ENCODE peak calls at places on chromosomes 3 and 15, in ten cellular contexts. One of them, this sample, is unnamed.

GRCh38 chr3:118128886-118129285 is 905.8 kb downstream of the IGSF11 start:
- DNase-seq in stimulated activated CD4-positive, alpha-beta T cell treated with anti-CD3 and anti-CD28 coated beads, TNF-alpha, amount 100 ng/mL, for 4 hours: no peak
- DNase-seq in NCI-H1105 treated with DMSO at 0.1 percent for 48 hours: no peak
- DNase-seq in activated CD8-positive, alpha-beta T cell treated with anti-CD3 and anti-CD28 coated beads for 36 hours: no peak
- DNase-seq in brain microvascular endothelial cell: no peak
- DNase-seq in central memory CD8-positive, alpha-beta T cell: no peak
- DNase-seq in SK-N-DZ: no peak
- DNase-seq in activated T-cell treated with anti-CD3 and anti-CD28 coated beads for 24 hours: no peak
- DNase-seq in left ventricle myocardium superior: no peak
- DNase-seq in stimulated activated CD8-positive, alpha-beta memory T cell treated with anti-CD3 and anti-CD28 coated beads, Interleukin-15, amount 100 ng/mL, for 24 hours: no peak
- DNase-seq in this sample: no peak

GRCh38 chr15:51735211-51735610 is 2.2 kb downstream of the LYSMD2 start:
- DNase-seq in brain microvascular endothelial cell: no peak
- DNase-seq in SK-N-DZ: no peak
- DNase-seq in central memory CD8-positive, alpha-beta T cell: no peak
- DNase-seq in left ventricle myocardium superior: no peak
- DNase-seq in NCI-H1105 treated with DMSO at 0.1 percent for 48 hours: no peak
- DNase-seq in activated T-cell treated with anti-CD3 and anti-CD28 coated beads for 24 hours: no peak
- DNase-seq in stimulated activated CD8-positive, alpha-beta memory T cell treated with anti-CD3 and anti-CD28 coated beads, Interleukin-15, amount 100 ng/mL, for 24 hours: no peak
- DNase-seq in stimulated activated CD4-positive, alpha-beta T cell treated with anti-CD3 and anti-CD28 coated beads, TNF-alpha, amount 100 ng/mL, for 4 hours: no peak
- DNase-seq in activated CD8-positive, alpha-beta T cell treated with anti-CD3 and anti-CD28 coated beads for 36 hours: peak; percentile 57
- DNase-seq in this sample: no peak

GRCh38 chr15:57914350-57915055 is 151.0 kb downstream of the ALDH1A2 start:
- DNase-seq in left ventricle myocardium superior: no peak
- DNase-seq in activated CD8-positive, alpha-beta T cell treated with anti-CD3 and anti-CD28 coated beads for 36 hours: no peak
- DNase-seq in stimulated activated CD8-positive, alpha-beta memory T cell treated with anti-CD3 and anti-CD28 coated beads, Interleukin-15, amount 100 ng/mL, for 24 hours: no peak
- DNase-seq in central memory CD8-positive, alpha-beta T cell: no peak
- DNase-seq in brain microvascular endothelial cell: no peak
- DNase-seq in NCI-H1105 treated with DMSO at 0.1 percent for 48 hours: peak; percentile 39
- DNase-seq in stimulated activated CD4-positive, alpha-beta T cell treated with anti-CD3 and anti-CD28 coated beads, TNF-alpha, amount 100 ng/mL, for 4 hours: no peak
- DNase-seq in activated T-cell treated with anti-CD3 and anti-CD28 coated beads for 24 hours: no peak
- DNase-seq in SK-N-DZ: no peak
- DNase-seq in this sample: peak; percentile 7

GRCh38 chr15:57146394-57147140 is 228.1 kb downstream of the TCF12 start:
- DNase-seq in activated CD8-positive, alpha-beta T cell treated with anti-CD3 and anti-CD28 coated beads for 36 hours: peak; percentile 16
- DNase-seq in brain microvascular endothelial cell: peak; percentile 39
- DNase-seq in NCI-H1105 treated with DMSO at 0.1 percent for 48 hours: peak; percentile 93
- DNase-seq in SK-N-DZ: peak; percentile 20
- DNase-seq in stimulated activated CD8-positive, alpha-beta memory T cell treated with anti-CD3 and anti-CD28 coated beads, Interleukin-15, amount 100 ng/mL, for 24 hours: no peak
- DNase-seq in stimulated activated CD4-positive, alpha-beta T cell treated with anti-CD3 and anti-CD28 coated beads, TNF-alpha, amount 100 ng/mL, for 4 hours: no peak
- DNase-seq in central memory CD8-positive, alpha-beta T cell: no peak
- DNase-seq in activated T-cell treated with anti-CD3 and anti-CD28 coated beads for 24 hours: no peak
- DNase-seq in left ventricle myocardium superior: no peak
- DNase-seq in this sample: peak; percentile 53

GRCh38 chr3:149340310-149340933 is 7.0 kb upstream of the TM4SF18 start:
- DNase-seq in activated T-cell treated with anti-CD3 and anti-CD28 coated beads for 24 hours: no peak
- DNase-seq in central memory CD8-positive, alpha-beta T cell: no peak
- DNase-seq in brain microvascular endothelial cell: no peak
- DNase-seq in left ventricle myocardium superior: no peak
- DNase-seq in stimulated activated CD4-positive, alpha-beta T cell treated with anti-CD3 and anti-CD28 coated beads, TNF-alpha, amount 100 ng/mL, for 4 hours: no peak
- DNase-seq in SK-N-DZ: no peak
- DNase-seq in NCI-H1105 treated with DMSO at 0.1 percent for 48 hours: peak; percentile 65
- DNase-seq in activated CD8-positive, alpha-beta T cell treated with anti-CD3 and anti-CD28 coated beads for 36 hours: no peak
- DNase-seq in stimulated activated CD8-positive, alpha-beta memory T cell treated with anti-CD3 and anti-CD28 coated beads, Interleukin-15, amount 100 ng/mL, for 24 hours: no peak
- DNase-seq in this sample: peak; percentile 74

GRCh38 chr3:194814878-194815357 is 129.2 kb downstream of the FAM43A start:
- DNase-seq in NCI-H1105 treated with DMSO at 0.1 percent for 48 hours: no peak
- DNase-seq in stimulated activated CD4-positive, alpha-beta T cell treated with anti-CD3 and anti-CD28 coated beads, TNF-alpha, amount 100 ng/mL, for 4 hours: no peak
- DNase-seq in central memory CD8-positive, alpha-beta T cell: no peak
- DNase-seq in SK-N-DZ: no peak
- DNase-seq in brain microvascular endothelial cell: no peak
- DNase-seq in activated CD8-positive, alpha-beta T cell treated with anti-CD3 and anti-CD28 coated beads for 36 hours: no peak
- DNase-seq in stimulated activated CD8-positive, alpha-beta memory T cell treated with anti-CD3 and anti-CD28 coated beads, Interleukin-15, amount 100 ng/mL, for 24 hours: no peak
- DNase-seq in left ventricle myocardium superior: no peak
- DNase-seq in activated T-cell treated with anti-CD3 and anti-CD28 coated beads for 24 hours: no peak
- DNase-seq in this sample: no peak

GRCh38 chr3:123267821-123268220 is 66.1 kb downstream of the SEC22A start:
- DNase-seq in central memory CD8-positive, alpha-beta T cell: no peak
- DNase-seq in NCI-H1105 treated with DMSO at 0.1 percent for 48 hours: no peak
- DNase-seq in brain microvascular endothelial cell: no peak
- DNase-seq in stimulated activated CD8-positive, alpha-beta memory T cell treated with anti-CD3 and anti-CD28 coated beads, Interleukin-15, amount 100 ng/mL, for 24 hours: no peak
- DNase-seq in stimulated activated CD4-positive, alpha-beta T cell treated with anti-CD3 and anti-CD28 coated beads, TNF-alpha, amount 100 ng/mL, for 4 hours: no peak
- DNase-seq in SK-N-DZ: peak; percentile 41
- DNase-seq in activated T-cell treated with anti-CD3 and anti-CD28 coated beads for 24 hours: no peak
- DNase-seq in left ventricle myocardium superior: no peak
- DNase-seq in activated CD8-positive, alpha-beta T cell treated with anti-CD3 and anti-CD28 coated beads for 36 hours: no peak
- DNase-seq in this sample: no peak

GRCh38 chr3:48852151-48852550 is 4.5 kb upstream of the PRKAR2A start:
- DNase-seq in SK-N-DZ: no peak
- DNase-seq in stimulated activated CD4-positive, alpha-beta T cell treated with anti-CD3 and anti-CD28 coated beads, TNF-alpha, amount 100 ng/mL, for 4 hours: no peak
- DNase-seq in stimulated activated CD8-positive, alpha-beta memory T cell treated with anti-CD3 and anti-CD28 coated beads, Interleukin-15, amount 100 ng/mL, for 24 hours: no peak
- DNase-seq in left ventricle myocardium superior: no peak
- DNase-seq in activated CD8-positive, alpha-beta T cell treated with anti-CD3 and anti-CD28 coated beads for 36 hours: no peak
- DNase-seq in central memory CD8-positive, alpha-beta T cell: no peak
- DNase-seq in activated T-cell treated with anti-CD3 and anti-CD28 coated beads for 24 hours: no peak
- DNase-seq in NCI-H1105 treated with DMSO at 0.1 percent for 48 hours: no peak
- DNase-seq in brain microvascular endothelial cell: no peak
- DNase-seq in this sample: no peak

GRCh38 chr3:40924559-40925058 is 274.7 kb upstream of the CTNNB1 start:
- DNase-seq in NCI-H1105 treated with DMSO at 0.1 percent for 48 hours: peak; percentile 86
- DNase-seq in stimulated activated CD8-positive, alpha-beta memory T cell treated with anti-CD3 and anti-CD28 coated beads, Interleukin-15, amount 100 ng/mL, for 24 hours: no peak
- DNase-seq in stimulated activated CD4-positive, alpha-beta T cell treated with anti-CD3 and anti-CD28 coated beads, TNF-alpha, amount 100 ng/mL, for 4 hours: no peak
- DNase-seq in central memory CD8-positive, alpha-beta T cell: no peak
- DNase-seq in SK-N-DZ: no peak
- DNase-seq in activated CD8-positive, alpha-beta T cell treated with anti-CD3 and anti-CD28 coated beads for 36 hours: no peak
- DNase-seq in left ventricle myocardium superior: no peak
- DNase-seq in brain microvascular endothelial cell: no peak
- DNase-seq in activated T-cell treated with anti-CD3 and anti-CD28 coated beads for 24 hours: no peak
- DNase-seq in this sample: peak; percentile 64

GRCh38 chr15:82970078-82970686 is 15.8 kb upstream of the RAMAC start:
- DNase-seq in SK-N-DZ: peak; percentile 42
- DNase-seq in NCI-H1105 treated with DMSO at 0.1 percent for 48 hours: no peak
- DNase-seq in central memory CD8-positive, alpha-beta T cell: no peak
- DNase-seq in activated T-cell treated with anti-CD3 and anti-CD28 coated beads for 24 hours: no peak
- DNase-seq in stimulated activated CD4-positive, alpha-beta T cell treated with anti-CD3 and anti-CD28 coated beads, TNF-alpha, amount 100 ng/mL, for 4 hours: no peak
- DNase-seq in left ventricle myocardium superior: no peak
- DNase-seq in activated CD8-positive, alpha-beta T cell treated with anti-CD3 and anti-CD28 coated beads for 36 hours: no peak
- DNase-seq in brain microvascular endothelial cell: no peak
- DNase-seq in stimulated activated CD8-positive, alpha-beta memory T cell treated with anti-CD3 and anti-CD28 coated beads, Interleukin-15, amount 100 ng/mL, for 24 hours: no peak
- DNase-seq in this sample: no peak

GRCh38 chr15:30023798-30024295 is 58.9 kb upstream of the GOLGA8J start:
- DNase-seq in stimulated activated CD4-positive, alpha-beta T cell treated with anti-CD3 and anti-CD28 coated beads, TNF-alpha, amount 100 ng/mL, for 4 hours: no peak
- DNase-seq in brain microvascular endothelial cell: peak; percentile 66
- DNase-seq in NCI-H1105 treated with DMSO at 0.1 percent for 48 hours: no peak
- DNase-seq in activated CD8-positive, alpha-beta T cell treated with anti-CD3 and anti-CD28 coated beads for 36 hours: no peak
- DNase-seq in activated T-cell treated with anti-CD3 and anti-CD28 coated beads for 24 hours: no peak
- DNase-seq in central memory CD8-positive, alpha-beta T cell: no peak
- DNase-seq in left ventricle myocardium superior: no peak
- DNase-seq in stimulated activated CD8-positive, alpha-beta memory T cell treated with anti-CD3 and anti-CD28 coated beads, Interleukin-15, amount 100 ng/mL, for 24 hours: no peak
- DNase-seq in SK-N-DZ: no peak
- DNase-seq in this sample: no peak

GRCh38 chr15:101477851-101478353 is 11.6 kb downstream of the PCSK6 start:
- DNase-seq in activated T-cell treated with anti-CD3 and anti-CD28 coated beads for 24 hours: no peak
- DNase-seq in NCI-H1105 treated with DMSO at 0.1 percent for 48 hours: no peak
- DNase-seq in stimulated activated CD4-positive, alpha-beta T cell treated with anti-CD3 and anti-CD28 coated beads, TNF-alpha, amount 100 ng/mL, for 4 hours: no peak
- DNase-seq in central memory CD8-positive, alpha-beta T cell: no peak
- DNase-seq in stimulated activated CD8-positive, alpha-beta memory T cell treated with anti-CD3 and anti-CD28 coated beads, Interleukin-15, amount 100 ng/mL, for 24 hours: no peak
- DNase-seq in activated CD8-positive, alpha-beta T cell treated with anti-CD3 and anti-CD28 coated beads for 36 hours: no peak
- DNase-seq in brain microvascular endothelial cell: no peak
- DNase-seq in left ventricle myocardium superior: peak; percentile 39
- DNase-seq in SK-N-DZ: no peak
- DNase-seq in this sample: no peak

GRCh38 chr3:69781593-69781992 is 42.3 kb downstream of the MITF start:
- DNase-seq in SK-N-DZ: no peak
- DNase-seq in NCI-H1105 treated with DMSO at 0.1 percent for 48 hours: no peak
- DNase-seq in activated T-cell treated with anti-CD3 and anti-CD28 coated beads for 24 hours: no peak
- DNase-seq in brain microvascular endothelial cell: no peak
- DNase-seq in activated CD8-positive, alpha-beta T cell treated with anti-CD3 and anti-CD28 coated beads for 36 hours: no peak
- DNase-seq in stimulated activated CD8-positive, alpha-beta memory T cell treated with anti-CD3 and anti-CD28 coated beads, Interleukin-15, amount 100 ng/mL, for 24 hours: no peak
- DNase-seq in left ventricle myocardium superior: no peak
- DNase-seq in central memory CD8-positive, alpha-beta T cell: no peak
- DNase-seq in stimulated activated CD4-positive, alpha-beta T cell treated with anti-CD3 and anti-CD28 coated beads, TNF-alpha, amount 100 ng/mL, for 4 hours: no peak
- DNase-seq in this sample: no peak

GRCh38 chr15:101504866-101505609 is 15.5 kb upstream of the PCSK6 start:
- DNase-seq in brain microvascular endothelial cell: no peak
- DNase-seq in central memory CD8-positive, alpha-beta T cell: no peak
- DNase-seq in activated T-cell treated with anti-CD3 and anti-CD28 coated beads for 24 hours: no peak
- DNase-seq in activated CD8-positive, alpha-beta T cell treated with anti-CD3 and anti-CD28 coated beads for 36 hours: no peak
- DNase-seq in left ventricle myocardium superior: no peak
- DNase-seq in stimulated activated CD8-positive, alpha-beta memory T cell treated with anti-CD3 and anti-CD28 coated beads, Interleukin-15, amount 100 ng/mL, for 24 hours: no peak
- DNase-seq in NCI-H1105 treated with DMSO at 0.1 percent for 48 hours: no peak
- DNase-seq in SK-N-DZ: no peak
- DNase-seq in stimulated activated CD4-positive, alpha-beta T cell treated with anti-CD3 and anti-CD28 coated beads, TNF-alpha, amount 100 ng/mL, for 4 hours: no peak
- DNase-seq in this sample: no peak

GRCh38 chr3:5295191-5295690 is 107.7 kb downstream of the EDEM1 start:
- DNase-seq in stimulated activated CD8-positive, alpha-beta memory T cell treated with anti-CD3 and anti-CD28 coated beads, Interleukin-15, amount 100 ng/mL, for 24 hours: no peak
- DNase-seq in brain microvascular endothelial cell: no peak
- DNase-seq in SK-N-DZ: no peak
- DNase-seq in NCI-H1105 treated with DMSO at 0.1 percent for 48 hours: no peak
- DNase-seq in left ventricle myocardium superior: no peak
- DNase-seq in activated CD8-positive, alpha-beta T cell treated with anti-CD3 and anti-CD28 coated beads for 36 hours: no peak
- DNase-seq in central memory CD8-positive, alpha-beta T cell: no peak
- DNase-seq in activated T-cell treated with anti-CD3 and anti-CD28 coated beads for 24 hours: no peak
- DNase-seq in stimulated activated CD4-positive, alpha-beta T cell treated with anti-CD3 and anti-CD28 coated beads, TNF-alpha, amount 100 ng/mL, for 4 hours: no peak
- DNase-seq in this sample: no peak

GRCh38 chr15:76753131-76753530 is 152.0 kb downstream of the SCAPER start:
- DNase-seq in activated CD8-positive, alpha-beta T cell treated with anti-CD3 and anti-CD28 coated beads for 36 hours: no peak
- DNase-seq in activated T-cell treated with anti-CD3 and anti-CD28 coated beads for 24 hours: no peak
- DNase-seq in stimulated activated CD8-positive, alpha-beta memory T cell treated with anti-CD3 and anti-CD28 coated beads, Interleukin-15, amount 100 ng/mL, for 24 hours: no peak
- DNase-seq in stimulated activated CD4-positive, alpha-beta T cell treated with anti-CD3 and anti-CD28 coated beads, TNF-alpha, amount 100 ng/mL, for 4 hours: no peak
- DNase-seq in SK-N-DZ: no peak
- DNase-seq in central memory CD8-positive, alpha-beta T cell: no peak
- DNase-seq in brain microvascular endothelial cell: no peak
- DNase-seq in left ventricle myocardium superior: no peak
- DNase-seq in NCI-H1105 treated with DMSO at 0.1 percent for 48 hours: no peak
- DNase-seq in this sample: no peak

GRCh38 chr15:71575474-71576045 is 234.8 kb upstream of the NR2E3 start:
- DNase-seq in stimulated activated CD4-positive, alpha-beta T cell treated with anti-CD3 and anti-CD28 coated beads, TNF-alpha, amount 100 ng/mL, for 4 hours: no peak
- DNase-seq in left ventricle myocardium superior: no peak
- DNase-seq in activated T-cell treated with anti-CD3 and anti-CD28 coated beads for 24 hours: no peak
- DNase-seq in central memory CD8-positive, alpha-beta T cell: no peak
- DNase-seq in brain microvascular endothelial cell: no peak
- DNase-seq in NCI-H1105 treated with DMSO at 0.1 percent for 48 hours: no peak
- DNase-seq in activated CD8-positive, alpha-beta T cell treated with anti-CD3 and anti-CD28 coated beads for 36 hours: no peak
- DNase-seq in stimulated activated CD8-positive, alpha-beta memory T cell treated with anti-CD3 and anti-CD28 coated beads, Interleukin-15, amount 100 ng/mL, for 24 hours: no peak
- DNase-seq in SK-N-DZ: no peak
- DNase-seq in this sample: no peak

GRCh38 chr3:9955611-9956352 is 3.6 kb upstream of the PRRT3 start:
- DNase-seq in NCI-H1105 treated with DMSO at 0.1 percent for 48 hours: no peak
- DNase-seq in brain microvascular endothelial cell: no peak
- DNase-seq in stimulated activated CD8-positive, alpha-beta memory T cell treated with anti-CD3 and anti-CD28 coated beads, Interleukin-15, amount 100 ng/mL, for 24 hours: no peak
- DNase-seq in activated CD8-positive, alpha-beta T cell treated with anti-CD3 and anti-CD28 coated beads for 36 hours: no peak
- DNase-seq in left ventricle myocardium superior: no peak
- DNase-seq in activated T-cell treated with anti-CD3 and anti-CD28 coated beads for 24 hours: no peak
- DNase-seq in SK-N-DZ: no peak
- DNase-seq in stimulated activated CD4-positive, alpha-beta T cell treated with anti-CD3 and anti-CD28 coated beads, TNF-alpha, amount 100 ng/mL, for 4 hours: no peak
- DNase-seq in central memory CD8-positive, alpha-beta T cell: no peak
- DNase-seq in this sample: no peak

GRCh38 chr3:50559702-50560101 is 7.8 kb downstream of the C3orf18 start:
- DNase-seq in stimulated activated CD4-positive, alpha-beta T cell treated with anti-CD3 and anti-CD28 coated beads, TNF-alpha, amount 100 ng/mL, for 4 hours: no peak
- DNase-seq in stimulated activated CD8-positive, alpha-beta memory T cell treated with anti-CD3 and anti-CD28 coated beads, Interleukin-15, amount 100 ng/mL, for 24 hours: no peak
- DNase-seq in brain microvascular endothelial cell: no peak
- DNase-seq in SK-N-DZ: peak; percentile 47
- DNase-seq in central memory CD8-positive, alpha-beta T cell: no peak
- DNase-seq in activated T-cell treated with anti-CD3 and anti-CD28 coated beads for 24 hours: no peak
- DNase-seq in activated CD8-positive, alpha-beta T cell treated with anti-CD3 and anti-CD28 coated beads for 36 hours: no peak
- DNase-seq in NCI-H1105 treated with DMSO at 0.1 percent for 48 hours: no peak
- DNase-seq in left ventricle myocardium superior: no peak
- DNase-seq in this sample: no peak

GRCh38 chr3:8254489-8254888 is 247.1 kb upstream of the LMCD1 start:
- DNase-seq in brain microvascular endothelial cell: no peak
- DNase-seq in activated CD8-positive, alpha-beta T cell treated with anti-CD3 and anti-CD28 coated beads for 36 hours: no peak
- DNase-seq in SK-N-DZ: no peak
- DNase-seq in activated T-cell treated with anti-CD3 and anti-CD28 coated beads for 24 hours: no peak
- DNase-seq in stimulated activated CD8-positive, alpha-beta memory T cell treated with anti-CD3 and anti-CD28 coated beads, Interleukin-15, amount 100 ng/mL, for 24 hours: no peak
- DNase-seq in NCI-H1105 treated with DMSO at 0.1 percent for 48 hours: no peak
- DNase-seq in central memory CD8-positive, alpha-beta T cell: no peak
- DNase-seq in left ventricle myocardium superior: no peak
- DNase-seq in stimulated activated CD4-positive, alpha-beta T cell treated with anti-CD3 and anti-CD28 coated beads, TNF-alpha, amount 100 ng/mL, for 4 hours: no peak
- DNase-seq in this sample: no peak

GRCh38 chr3:196268270-196269163 is 19.0 kb downstream of the PCYT1A start:
- DNase-seq in activated T-cell treated with anti-CD3 and anti-CD28 coated beads for 24 hours: no peak
- DNase-seq in stimulated activated CD8-positive, alpha-beta memory T cell treated with anti-CD3 and anti-CD28 coated beads, Interleukin-15, amount 100 ng/mL, for 24 hours: no peak
- DNase-seq in activated CD8-positive, alpha-beta T cell treated with anti-CD3 and anti-CD28 coated beads for 36 hours: no peak
- DNase-seq in brain microvascular endothelial cell: peak; percentile 86
- DNase-seq in central memory CD8-positive, alpha-beta T cell: no peak
- DNase-seq in stimulated activated CD4-positive, alpha-beta T cell treated with anti-CD3 and anti-CD28 coated beads, TNF-alpha, amount 100 ng/mL, for 4 hours: no peak
- DNase-seq in NCI-H1105 treated with DMSO at 0.1 percent for 48 hours: no peak
- DNase-seq in left ventricle myocardium superior: no peak
- DNase-seq in SK-N-DZ: no peak
- DNase-seq in this sample: no peak

GRCh38 chr3:10142707-10143560 is 1.4 kb downstream of the VHL start:
- DNase-seq in NCI-H1105 treated with DMSO at 0.1 percent for 48 hours: no peak
- DNase-seq in stimulated activated CD8-positive, alpha-beta memory T cell treated with anti-CD3 and anti-CD28 coated beads, Interleukin-15, amount 100 ng/mL, for 24 hours: no peak
- DNase-seq in left ventricle myocardium superior: peak; percentile 30
- DNase-seq in central memory CD8-positive, alpha-beta T cell: no peak
- DNase-seq in activated CD8-positive, alpha-beta T cell treated with anti-CD3 and anti-CD28 coated beads for 36 hours: peak; percentile 33
- DNase-seq in SK-N-DZ: peak; percentile 51
- DNase-seq in stimulated activated CD4-positive, alpha-beta T cell treated with anti-CD3 and anti-CD28 coated beads, TNF-alpha, amount 100 ng/mL, for 4 hours: no peak
- DNase-seq in brain microvascular endothelial cell: no peak
- DNase-seq in activated T-cell treated with anti-CD3 and anti-CD28 coated beads for 24 hours: no peak
- DNase-seq in this sample: no peak

GRCh38 chr3:12255393-12255792 is 33.5 kb upstream of the PPARG start:
- DNase-seq in activated T-cell treated with anti-CD3 and anti-CD28 coated beads for 24 hours: no peak
- DNase-seq in SK-N-DZ: no peak
- DNase-seq in brain microvascular endothelial cell: no peak
- DNase-seq in NCI-H1105 treated with DMSO at 0.1 percent for 48 hours: no peak
- DNase-seq in stimulated activated CD4-positive, alpha-beta T cell treated with anti-CD3 and anti-CD28 coated beads, TNF-alpha, amount 100 ng/mL, for 4 hours: no peak
- DNase-seq in activated CD8-positive, alpha-beta T cell treated with anti-CD3 and anti-CD28 coated beads for 36 hours: no peak
- DNase-seq in left ventricle myocardium superior: no peak
- DNase-seq in central memory CD8-positive, alpha-beta T cell: no peak
- DNase-seq in stimulated activated CD8-positive, alpha-beta memory T cell treated with anti-CD3 and anti-CD28 coated beads, Interleukin-15, amount 100 ng/mL, for 24 hours: no peak
- DNase-seq in this sample: no peak

GRCh38 chr15:55897560-55898336 is 95.7 kb downstream of the NEDD4 start:
- DNase-seq in left ventricle myocardium superior: peak; percentile 42
- DNase-seq in activated T-cell treated with anti-CD3 and anti-CD28 coated beads for 24 hours: no peak
- DNase-seq in activated CD8-positive, alpha-beta T cell treated with anti-CD3 and anti-CD28 coated beads for 36 hours: peak; percentile 6
- DNase-seq in brain microvascular endothelial cell: peak; percentile 52
- DNase-seq in NCI-H1105 treated with DMSO at 0.1 percent for 48 hours: peak; percentile 14
- DNase-seq in stimulated activated CD8-positive, alpha-beta memory T cell treated with anti-CD3 and anti-CD28 coated beads, Interleukin-15, amount 100 ng/mL, for 24 hours: no peak
- DNase-seq in SK-N-DZ: peak; percentile 57
- DNase-seq in stimulated activated CD4-positive, alpha-beta T cell treated with anti-CD3 and anti-CD28 coated beads, TNF-alpha, amount 100 ng/mL, for 4 hours: no peak
- DNase-seq in central memory CD8-positive, alpha-beta T cell: no peak
- DNase-seq in this sample: peak; percentile 15

GRCh38 chr3:196179380-196180308 is 31.6 kb downstream of the ZDHHC19 start:
- DNase-seq in left ventricle myocardium superior: no peak
- DNase-seq in SK-N-DZ: peak; percentile 21
- DNase-seq in stimulated activated CD4-positive, alpha-beta T cell treated with anti-CD3 and anti-CD28 coated beads, TNF-alpha, amount 100 ng/mL, for 4 hours: peak; percentile 77
- DNase-seq in NCI-H1105 treated with DMSO at 0.1 percent for 48 hours: no peak
- DNase-seq in activated CD8-positive, alpha-beta T cell treated with anti-CD3 and anti-CD28 coated beads for 36 hours: peak; percentile 98
- DNase-seq in central memory CD8-positive, alpha-beta T cell: peak; percentile 61
- DNase-seq in brain microvascular endothelial cell: no peak
- DNase-seq in activated T-cell treated with anti-CD3 and anti-CD28 coated beads for 24 hours: peak; percentile 76
- DNase-seq in stimulated activated CD8-positive, alpha-beta memory T cell treated with anti-CD3 and anti-CD28 coated beads, Interleukin-15, amount 100 ng/mL, for 24 hours: peak; percentile 48
- DNase-seq in this sample: peak; percentile 26

GRCh38 chr3:172643780-172644179 is 67.1 kb downstream of the NCEH1 start:
- DNase-seq in brain microvascular endothelial cell: no peak
- DNase-seq in NCI-H1105 treated with DMSO at 0.1 percent for 48 hours: no peak
- DNase-seq in stimulated activated CD4-positive, alpha-beta T cell treated with anti-CD3 and anti-CD28 coated beads, TNF-alpha, amount 100 ng/mL, for 4 hours: no peak
- DNase-seq in activated CD8-positive, alpha-beta T cell treated with anti-CD3 and anti-CD28 coated beads for 36 hours: no peak
- DNase-seq in SK-N-DZ: no peak
- DNase-seq in central memory CD8-positive, alpha-beta T cell: no peak
- DNase-seq in left ventricle myocardium superior: no peak
- DNase-seq in activated T-cell treated with anti-CD3 and anti-CD28 coated beads for 24 hours: no peak
- DNase-seq in stimulated activated CD8-positive, alpha-beta memory T cell treated with anti-CD3 and anti-CD28 coated beads, Interleukin-15, amount 100 ng/mL, for 24 hours: no peak
- DNase-seq in this sample: no peak

GRCh38 chr15:76823903-76824302 is 81.2 kb downstream of the SCAPER start:
- DNase-seq in SK-N-DZ: peak; percentile 40
- DNase-seq in NCI-H1105 treated with DMSO at 0.1 percent for 48 hours: no peak
- DNase-seq in left ventricle myocardium superior: no peak
- DNase-seq in stimulated activated CD8-positive, alpha-beta memory T cell treated with anti-CD3 and anti-CD28 coated beads, Interleukin-15, amount 100 ng/mL, for 24 hours: no peak
- DNase-seq in central memory CD8-positive, alpha-beta T cell: no peak
- DNase-seq in activated T-cell treated with anti-CD3 and anti-CD28 coated beads for 24 hours: no peak
- DNase-seq in stimulated activated CD4-positive, alpha-beta T cell treated with anti-CD3 and anti-CD28 coated beads, TNF-alpha, amount 100 ng/mL, for 4 hours: no peak
- DNase-seq in activated CD8-positive, alpha-beta T cell treated with anti-CD3 and anti-CD28 coated beads for 36 hours: no peak
- DNase-seq in brain microvascular endothelial cell: no peak
- DNase-seq in this sample: peak; percentile 89

GRCh38 chr3:49377483-49377882 is 19.3 kb upstream of the GPX1 start:
- DNase-seq in stimulated activated CD8-positive, alpha-beta memory T cell treated with anti-CD3 and anti-CD28 coated beads, Interleukin-15, amount 100 ng/mL, for 24 hours: no peak
- DNase-seq in stimulated activated CD4-positive, alpha-beta T cell treated with anti-CD3 and anti-CD28 coated beads, TNF-alpha, amount 100 ng/mL, for 4 hours: peak; percentile 39
- DNase-seq in SK-N-DZ: no peak
- DNase-seq in left ventricle myocardium superior: no peak
- DNase-seq in brain microvascular endothelial cell: peak; percentile 71
- DNase-seq in activated T-cell treated with anti-CD3 and anti-CD28 coated beads for 24 hours: peak; percentile 30
- DNase-seq in central memory CD8-positive, alpha-beta T cell: no peak
- DNase-seq in activated CD8-positive, alpha-beta T cell treated with anti-CD3 and anti-CD28 coated beads for 36 hours: peak; percentile 87
- DNase-seq in NCI-H1105 treated with DMSO at 0.1 percent for 48 hours: no peak
- DNase-seq in this sample: no peak